ENCODE peak calls at places on chromosomes 11 and 22, in four cellular contexts. U, G, W and X are unnamed samples. For H3K9me3, the result is how much of the 10 kb centered on the place peaks cover.

GRCh38 chr11:94281321-94281720 is 23.1 kb upstream of the IZUMO1R start:
- DNase-seq in G (no peak), U (no peak), W (no peak), X (no peak)

GRCh38 chr11:126991596-126991995 is 9.0 kb downstream of the KIRREL3 start:
- DNase-seq in G (no peak), U (no peak), W (no peak), X (no peak)

GRCh38 chr11:72195518-72195917 is 3.6 kb downstream of the FOLR1 start:
- DNase-seq in U (no peak), G (no peak), W (no peak), X (no peak)

GRCh38 chr11:111604392-111605009 is 2.3 kb downstream of the SIK2 start:
- DNase-seq in W (no peak), G (peak), U (no peak), X (no peak)

GRCh38 chr11:35714882-35715612 is 52.5 kb downstream of the TRIM44 start:
- DNase-seq in G (no peak), U (no peak), W (no peak), X (no peak)

GRCh38 chr11:121613724-121614123 is 161.0 kb upstream of the SORL1-AS1 start:
- DNase-seq in U (no peak), G (no peak), W (no peak), X (no peak)

GRCh38 chr11:28674432-28675076 is 566.4 kb downstream of the METTL15 start:
- DNase-seq in W (no peak), G (peak), U (no peak), X (no peak)

GRCh38 chr22:30863161-30863833 is 105.3 kb downstream of the MORC2 start:
- DNase-seq in U (no peak), G (no peak), W (no peak), X (peak)

GRCh38 chr11:1472180-1473005 is 14.2 kb downstream of the MOB2 start:
- DNase-seq in U (no peak), G (no peak), W (no peak), X (no peak)

GRCh38 chr11:16902979-16903378 is 111.2 kb downstream of the PLEKHA7 start:
- DNase-seq in G (no peak), U (no peak), W (no peak), X (no peak)

GRCh38 chr22:27961680-27962079 is 42.6 kb upstream of the PITPNB start:
- DNase-seq in U (no peak), G (no peak), W (no peak), X (no peak)

GRCh38 chr11:125442946-125443345 is 53.1 kb downstream of the FEZ1 start:
- DNase-seq in U (no peak), G (no peak), W (no peak), X (no peak)

GRCh38 chr11:38460429-38460828 is 1862.4 kb upstream of the RAG2 start:
- DNase-seq in G (no peak), W (no peak), U (no peak), X (no peak)

GRCh38 chr11:87463486-87464102 is 425.9 kb downstream of the TMEM135 start:
- DNase-seq in G (peak), W (no peak), U (no peak), X (no peak)

GRCh38 chr22:28837640-28838039 is 37.3 kb upstream of the XBP1 start:
- DNase-seq in G (no peak), U (no peak), W (no peak), X (no peak)

GRCh38 chr11:2150206-2150847 is 10.7 kb downstream of the INS start:
- DNase-seq in U (no peak), W (no peak), G (peak), X (no peak)

GRCh38 chr22:49307071-49307830 is 520.4 kb downstream of the BRD1 start:
- DNase-seq in G (peak), W (peak), U (no peak), X (peak)

GRCh38 chr11:2940166-2940929 is 11.1 kb upstream of the PHLDA2 start:
- DNase-seq in W (peak), G (no peak), U (no peak), X (no peak)

GRCh38 chr22:32904044-32904443 is 102.5 kb downstream of the TIMP3 start:
- DNase-seq in U (peak), W (no peak), G (peak), X (no peak)

GRCh38 chr11:112177610-112178009 is 2.3 kb downstream of the BCO2 start:
- DNase-seq in U (no peak), W (no peak), G (no peak), X (no peak)

GRCh38 chr11:72066855-72067254 is 13.5 kb downstream of the NUMA1 start:
- DNase-seq in W (no peak), U (no peak), G (no peak), X (no peak)

GRCh38 chr11:60938500-60938899 is 13.5 kb downstream of the SLC15A3 start:
- DNase-seq in W (no peak), U (no peak), G (no peak), X (no peak)

GRCh38 chr11:95549276-95549675 is 240.3 kb downstream of the FAM76B start:
- DNase-seq in U (no peak), G (no peak), W (no peak), X (no peak)

GRCh38 chr22:29380032-29380781 is 8.2 kb downstream of the AP1B1 start:
- DNase-seq in U (no peak), W (no peak), G (no peak), X (no peak)

GRCh38 chr11:82967381-82967780 is 65.8 kb downstream of the DDIAS start:
- DNase-seq in G (no peak), U (no peak), W (no peak), X (no peak)

GRCh38 chr11:69370984-69371709 is 77.2 kb downstream of the MYEOV start:
- DNase-seq in G (no peak), W (peak), U (no peak), X (no peak)

GRCh38 chr11:16408619-16409018 is 52.3 kb upstream of the SOX6 start:
- DNase-seq in W (no peak), U (no peak), G (no peak), X (no peak)

GRCh38 chr11:116217006-116217405 is 555.8 kb downstream of the BUD13 start:
- DNase-seq in G (no peak), U (peak), W (no peak), X (peak)
- TF ChIP-seq CTCF in G (no peak), U (peak), W (peak), X (peak)

GRCh38 chr11:81039916-81040530 is 1599.2 kb upstream of the TENM4 start:
- DNase-seq in W (no peak), G (no peak), U (no peak), X (no peak)
- H3K9me3 ChIP-seq in W (under half), G (under half), U (under half), X (under half)

GRCh38 chr11:92859290-92859689 is 110.2 kb upstream of the MTNR1B start:
- DNase-seq in U (no peak), W (no peak), G (no peak), X (no peak)

GRCh38 chr11:92865352-92865751 is 104.1 kb upstream of the MTNR1B start:
- DNase-seq in G (no peak), U (no peak), W (peak), X (no peak)

GRCh38 chr11:92866679-92867282 is 102.7 kb upstream of the MTNR1B start:
- DNase-seq in U (no peak), G (no peak), W (no peak), X (no peak)

DNA sequence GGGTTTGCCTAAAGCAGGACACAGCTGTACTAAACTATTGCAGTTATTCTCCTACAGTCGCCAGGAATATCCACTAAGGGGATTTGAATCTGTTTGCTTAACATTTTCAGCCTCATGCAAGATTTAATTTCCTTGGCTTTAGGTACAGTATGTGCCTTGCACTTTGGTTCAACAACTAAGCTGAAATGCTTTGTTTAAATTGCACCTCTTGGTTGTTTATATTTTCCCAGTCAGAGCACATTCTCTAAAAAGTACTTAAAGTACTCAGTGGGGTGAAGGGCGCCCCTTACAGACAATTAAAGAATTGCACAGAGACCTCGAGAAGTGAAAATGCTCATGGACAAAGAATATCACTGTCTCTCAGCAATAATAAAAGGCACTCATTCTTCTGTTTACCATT is 107.8 kb upstream of the MTNR1B start:
- DNase-seq in U (no peak), G (no peak), W (no peak), X (no peak)
- TF ChIP-seq CTCF in U (no peak), G (peak), W (peak), X (no peak)

GRCh38 chr22:16963189-16963945 is 44.7 kb downstream of the GAB4 start:
- DNase-seq in W (peak), G (no peak), U (peak), X (no peak)

GRCh38 chr22:16962501-16962900 is 45.5 kb downstream of the GAB4 start:
- DNase-seq in G (no peak), U (peak), W (peak), X (no peak)

GRCh38 chr22:16960884-16961249 is 47.2 kb downstream of the GAB4 start:
- DNase-seq in W (peak), G (no peak), U (peak), X (no peak)

GRCh38 chr22:16960220-16960883 is 47.7 kb downstream of the GAB4 start:
- DNase-seq in G (no peak), U (peak), W (no peak), X (no peak)

GRCh38 chr22:16961477-16962186 is 46.4 kb downstream of the GAB4 start:
- DNase-seq in G (no peak), W (peak), U (peak), X (no peak)
- H3K9me3 ChIP-seq in G (under half), W (under half), U (under half), X (under half)

GRCh38 chr11:12185914-12186313 is 75.5 kb downstream of the MICAL2 start:
- DNase-seq in W (no peak), U (peak), G (no peak), X (no peak)
- TF ChIP-seq CTCF in W (no peak), U (no peak), G (no peak), X (no peak)

GRCh38 chr22:19721486-19722172 is 1.7 kb upstream of the GP1BB start:
- DNase-seq in W (no peak), G (no peak), U (no peak), X (no peak)

GRCh38 chr22:19723165-19723989 is at the start of gene GP1BB:
- DNase-seq in W (no peak), G (no peak), U (no peak), X (peak)

GRCh38 chr22:19722175-19722914 is 994 bp upstream of the GP1BB start:
- DNase-seq in U (no peak), W (no peak), G (no peak), X (no peak)

GRCh38 chr22:19723990-19724827 is 870 bp downstream of the GP1BB start:
- DNase-seq in W (no peak), U (no peak), G (peak), X (no peak)

GRCh38 chr22:19722915-19723164 is 499 bp upstream of the GP1BB start:
- DNase-seq in U (no peak), G (no peak), W (no peak), X (no peak)
- H3K9me3 ChIP-seq in U (under half), G (under half), W (under half), X (under half)

GRCh38 chr11:117612111-117612510 is 184.9 kb downstream of the DSCAML1 start:
- DNase-seq in U (no peak), G (no peak), W (no peak), X (no peak)

GRCh38 chr11:117606807-117607206 is 190.2 kb downstream of the DSCAML1 start:
- DNase-seq in W (no peak), U (no peak), G (no peak), X (no peak)

GRCh38 chr11:117610901-117611300 is 186.1 kb downstream of the DSCAML1 start:
- DNase-seq in U (no peak), G (no peak), W (no peak), X (no peak)

GRCh38 chr11:117607449-117607848 is 189.6 kb downstream of the DSCAML1 start:
- DNase-seq in G (no peak), U (no peak), W (no peak), X (no peak)

GRCh38 chr11:117610045-117610444 is 187.0 kb downstream of the DSCAML1 start:
- DNase-seq in W (no peak), G (no peak), U (no peak), X (no peak)
- TF ChIP-seq CTCF in W (no peak), G (no peak), U (no peak), X (no peak)

GRCh38 chr11:46038529-46038928 is 82.7 kb downstream of the PHF21A start:
- DNase-seq in U (no peak), G (no peak), W (no peak), X (no peak)
- H3K9me3 ChIP-seq in U (under half), G (under half), W (under half), X (under half)

DNA sequence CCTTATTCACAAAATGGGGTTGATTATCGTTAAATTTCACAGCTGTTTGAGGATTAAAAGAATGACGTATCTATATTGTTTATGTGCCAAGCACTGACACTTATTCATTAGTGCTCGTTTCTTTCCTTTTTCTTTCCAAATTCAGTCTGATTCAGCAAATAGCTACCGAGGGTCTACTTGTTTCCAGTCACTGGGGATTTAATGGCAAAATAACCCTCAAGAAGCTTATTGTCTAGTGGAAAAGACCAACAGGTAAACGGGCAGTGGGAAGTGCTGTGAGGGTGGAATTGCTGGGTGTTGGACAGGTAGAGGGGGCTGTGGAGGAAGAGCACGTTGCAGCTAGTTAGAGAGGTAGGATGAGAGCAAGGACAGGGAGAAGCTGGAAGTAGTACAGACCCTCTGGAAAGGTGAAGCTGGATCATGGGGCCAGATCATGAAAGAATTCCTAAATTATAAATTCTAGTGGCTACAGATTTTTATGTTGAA is 48.3 kb upstream of the BIRC3 start:
- DNase-seq in U (no peak), G (no peak), W (no peak), X (no peak)
- TF ChIP-seq CTCF in U (no peak), G (no peak), W (peak), X (no peak)